ENCODE peak calls at places on chromosomes 1 and 21, in seven cellular contexts. J is MM.1S, O is hepatocyte, S is SK-N-SH, X is fibroblast of lung, G is H1, R is IMR-90. T is an unnamed sample.
A peak's percentile ranks its signal among the peaks of the same experiment; 100 is the strongest.

GRCh38 chr1:27544818-27545612 is 55.0 kb upstream of the WASF2 start:
- DNase-seq in O (no peak), S (no peak), J (no peak), R (peak; percentile 41), G (no peak), X (peak; percentile 73), T (no peak)

GRCh38 chr1:197965132-197965707 is 48.0 kb downstream of the LHX9 start:
- DNase-seq in R (peak; percentile 20), J (no peak), X (no peak), O (no peak), S (no peak), G (no peak), T (no peak)

GRCh38 chr1:16078925-16079656 is 5.6 kb upstream of the FAM131C start:
- DNase-seq in O (peak; percentile 87), S (peak; percentile 84), R (peak; percentile 60), G (peak; percentile 62), J (peak; percentile 69), X (peak; percentile 70), T (peak; percentile 85)

GRCh38 chr1:78237364-78237916 is 191.7 kb downstream of the GIPC2 start:
- DNase-seq in R (no peak), J (no peak), S (no peak), G (peak; percentile 77), O (peak; percentile 54), X (no peak), T (no peak)

GRCh38 chr1:83998205-83998598 is 730 bp downstream of the TTLL7 start:
- DNase-seq in G (no peak), R (peak; percentile 6), S (no peak), O (no peak), J (no peak), X (peak; percentile 9), T (no peak)

GRCh38 chr1:36397083-36397377 is 678 bp downstream of the LSM10 start:
- DNase-seq in G (no peak), R (no peak), S (no peak), J (no peak), O (no peak), X (no peak), T (no peak)

GRCh38 chr1:192974701-192975100 is 84.5 kb downstream of the UCHL5 start:
- DNase-seq in R (peak; percentile 21), J (no peak), S (no peak), X (peak; percentile 48), O (no peak), G (no peak), T (no peak)

GRCh38 chr1:207244409-207244801 is 77.1 kb upstream of the CD55 start:
- DNase-seq in J (no peak), O (peak; percentile 21), G (no peak), R (no peak), X (no peak), S (no peak), T (no peak)

GRCh38 chr1:3161130-3161840 is 92.3 kb downstream of the PRDM16 start:
- DNase-seq in R (no peak), J (no peak), X (no peak), S (no peak), O (no peak), G (no peak), T (no peak)

GRCh38 chr21:26798856-26799751 is 46.1 kb downstream of the ADAMTS1 start:
- DNase-seq in R (peak; percentile 81), X (peak; percentile 83), S (no peak), J (no peak), G (no peak), O (peak; percentile 25), T (no peak)

GRCh38 chr21:29092102-29092959 is 18.9 kb upstream of the CCT8 start:
- DNase-seq in J (no peak), O (no peak), X (peak; percentile 65), S (no peak), G (no peak), R (peak; percentile 73), T (no peak)

GRCh38 chr1:51594716-51595115 is 22.2 kb upstream of the OSBPL9 start:
- DNase-seq in S (no peak), J (no peak), G (no peak), O (no peak), X (no peak), R (no peak), T (no peak)

GRCh38 chr1:93779540-93780121 is 98.0 kb upstream of the BCAR3 start:
- DNase-seq in J (no peak), O (no peak), X (peak; percentile 57), R (peak; percentile 92), S (no peak), G (peak; percentile 36), T (no peak)

GRCh38 chr1:15876357-15876756 is 28.9 kb downstream of the SPEN start:
- DNase-seq in R (no peak), O (peak; percentile 15), J (no peak), G (peak; percentile 3), X (no peak), S (no peak), T (no peak)

GRCh38 chr1:150256549-150257341 is 829 bp upstream of the CA14 start:
- DNase-seq in X (no peak), O (peak; percentile 50), J (no peak), G (no peak), S (no peak), R (no peak), T (no peak)

GRCh38 chr1:38746966-38747600 is 112.5 kb downstream of the RRAGC start:
- DNase-seq in O (no peak), S (no peak), G (no peak), R (no peak), X (no peak), J (no peak), T (no peak)

GRCh38 chr1:172909606-172910326 is 141.0 kb downstream of the TNFSF18 start:
- DNase-seq in J (no peak), G (no peak), R (peak; percentile 100), O (no peak), X (peak; percentile 97), S (no peak), T (no peak)

GRCh38 chr1:100438789-100439188 is 86.5 kb downstream of the CDC14A start:
- DNase-seq in O (no peak), S (no peak), X (no peak), G (no peak), J (no peak), R (no peak), T (no peak)

GRCh38 chr1:229980009-229980408 is 87.0 kb upstream of the GALNT2 start:
- DNase-seq in G (no peak), S (no peak), X (no peak), J (no peak), O (no peak), R (no peak), T (no peak)

GRCh38 chr1:9289090-9289534 is 3.6 kb upstream of the SPSB1 start:
- DNase-seq in S (no peak), G (no peak), R (peak; percentile 74), O (peak; percentile 71), J (peak; percentile 78), X (peak; percentile 79), T (peak; percentile 91)

GRCh38 chr1:145926706-145927072 is 595 bp downstream of the RBM8A start:
- DNase-seq in J (no peak), S (no peak), R (no peak), X (no peak), O (no peak), G (no peak), T (no peak)

GRCh38 chr1:108064255-108064654 is 99.3 kb upstream of the VAV3 start:
- DNase-seq in R (no peak), O (no peak), G (no peak), J (no peak), X (no peak), S (no peak), T (no peak)
- H3K4me1 ChIP-seq in R (no peaks in the 10 kb centered on the region), O (no peaks in the 10 kb centered on the region), G (no peaks in the 10 kb centered on the region), J (no peaks in the 10 kb centered on the region), X (no peaks in the 10 kb centered on the region), S (no peaks in the 10 kb centered on the region), T (no peaks in the 10 kb centered on the region)

DNA sequence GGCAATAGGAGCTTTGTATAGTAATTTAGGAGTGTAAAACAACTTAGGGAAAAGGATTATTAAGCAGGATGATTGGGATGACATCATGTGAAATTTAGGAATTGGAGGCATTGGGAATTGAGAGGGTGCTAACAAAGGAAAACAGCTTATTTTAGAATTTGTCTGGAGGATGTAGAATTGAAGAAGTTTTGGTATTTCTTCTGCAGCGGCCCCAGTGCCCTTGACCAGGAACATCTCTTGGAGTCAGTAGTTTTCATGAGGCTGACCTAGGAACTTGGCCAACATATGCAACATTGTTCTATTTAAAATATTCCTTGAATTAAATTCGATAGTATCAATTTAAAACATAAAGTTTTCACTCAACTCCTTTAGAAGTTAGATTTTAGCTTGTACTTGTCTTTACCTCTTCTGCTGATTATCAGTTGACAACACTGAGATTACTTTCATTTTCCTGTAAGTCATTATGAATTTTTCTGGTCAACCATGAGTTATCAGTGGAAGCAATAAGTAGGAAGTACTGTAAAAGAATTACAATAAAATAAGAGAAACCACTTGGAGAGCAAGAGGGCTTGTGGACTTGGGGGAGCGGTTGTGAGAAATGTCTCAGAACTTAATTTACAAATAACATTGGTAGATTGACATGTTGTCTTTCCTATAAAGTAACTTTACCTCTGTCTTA is 52.8 kb downstream of the DYRK1A start:
- DNase-seq in X (no peak), G (no peak), S (no peak), R (no peak), O (no peak), J (no peak), T (no peak)
- H4K20me1 ChIP-seq in X (no peaks in the 10 kb centered on the region), G (peaks cover 20% of the 10 kb centered on the region), S (peaks cover 75% of the 10 kb centered on the region), R (peaks cover 49% of the 10 kb centered on the region), O (peaks cover 85% of the 10 kb centered on the region), J (peaks cover 53% of the 10 kb centered on the region), T (peaks cover 6% of the 10 kb centered on the region)

GRCh38 chr1:209412036-209412435 is 171.5 kb upstream of the CAMK1G start:
- DNase-seq in G (no peak), S (no peak), J (no peak), R (peak; percentile 41), X (no peak), O (no peak), T (no peak)

GRCh38 chr1:209413062-209413461 is 170.5 kb upstream of the CAMK1G start:
- DNase-seq in J (no peak), R (no peak), X (no peak), O (no peak), G (no peak), S (no peak), T (no peak)

GRCh38 chr1:209412566-209412965 is 170.9 kb upstream of the CAMK1G start:
- DNase-seq in X (no peak), J (no peak), R (no peak), G (no peak), S (no peak), O (no peak), T (no peak)

GRCh38 chr1:209409786-209410185 is 173.7 kb upstream of the CAMK1G start:
- DNase-seq in R (peak; percentile 95), J (no peak), S (no peak), G (no peak), O (peak; percentile 45), X (peak; percentile 37), T (no peak)

DNA sequence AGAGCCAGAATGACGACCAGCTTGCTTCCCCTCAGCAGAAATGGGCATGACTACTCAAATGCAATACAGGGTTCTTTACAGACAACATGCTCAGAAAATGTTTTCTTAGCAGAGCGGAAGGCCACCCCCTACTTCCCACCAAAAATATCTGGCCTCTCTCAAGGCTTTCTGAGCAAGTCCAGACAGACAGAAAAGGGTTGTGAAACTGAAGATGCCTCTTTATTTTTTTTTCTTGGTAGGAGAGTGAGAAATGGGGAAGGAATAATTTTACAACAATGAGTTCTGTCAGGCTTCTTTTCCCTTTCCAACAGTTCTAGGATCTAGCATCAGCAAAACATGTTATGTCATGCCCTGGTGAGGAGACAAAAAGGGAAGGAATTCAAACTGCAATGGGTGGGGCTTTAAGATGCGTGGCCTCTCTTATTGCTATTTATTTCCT is 172.0 kb upstream of the CAMK1G start:
- DNase-seq in S (no peak), G (no peak), X (peak; percentile 23), R (peak; percentile 41), O (no peak), J (no peak), T (no peak)
- H3K4me1 ChIP-seq in S (peaks cover 22% of the 10 kb centered on the region), G (peaks cover 9% of the 10 kb centered on the region), X (peaks cover 4% of the 10 kb centered on the region), R (peaks cover 10% of the 10 kb centered on the region), O (peaks cover 7% of the 10 kb centered on the region), J (no peaks in the 10 kb centered on the region), T (no peaks in the 10 kb centered on the region)

GRCh38 chr1:90748668-90749067 is 31.6 kb upstream of the BARHL2 start:
- DNase-seq in J (no peak), X (no peak), R (no peak), G (no peak), O (no peak), S (no peak), T (no peak)
- H4K20me1 ChIP-seq in J (no peaks in the 10 kb centered on the region), X (no peaks in the 10 kb centered on the region), R (no peaks in the 10 kb centered on the region), G (no peaks in the 10 kb centered on the region), O (no peaks in the 10 kb centered on the region), S (no peaks in the 10 kb centered on the region), T (no peaks in the 10 kb centered on the region)

T was measured in Karpas-422.